ENCODE peak calls at places on chromosome 4, in eight cellular contexts. L is brain microvascular endothelial cell, P is choroid plexus epithelial cell, Q is cardiac muscle cell, G is GM23338, J is adrenal gland, C is coronary artery, D is fibroblast of lung. F is an unnamed sample.

GRCh38 chr4:73392936-73393335 is 11.2 kb upstream of the ALB start:
- DNase-seq in L (no peak), C (no peak), D (no peak), P (no peak), Q (no peak), G (no peak), J (no peak), F (no peak)

GRCh38 chr4:1928356-1929235 is 57.4 kb downstream of the NSD2 start:
- DNase-seq in G (no peak), C (no peak), Q (no peak), D (no peak), P (no peak), J (no peak), L (no peak), F (no peak)

GRCh38 chr4:184403384-184403781 is 71.0 kb downstream of the IRF2 start:
- DNase-seq in D (no peak), C (no peak), L (peak; percentile 34), G (no peak), J (peak; percentile 24), Q (no peak), P (peak; percentile 54), F (no peak)

GRCh38 chr4:189804884-189805283 is 135.8 kb upstream of the FRG1 start:
- DNase-seq in L (no peak), D (no peak), Q (no peak), G (no peak), C (no peak), P (no peak), J (no peak), F (no peak)

GRCh38 chr4:100516225-100516624 is 1.6 kb downstream of the EMCN start:
- DNase-seq in Q (no peak), J (no peak), C (no peak), D (no peak), P (peak; percentile 2), G (no peak), L (no peak), F (peak; percentile 8)

GRCh38 chr4:8835521-8836365 is 35.9 kb downstream of the HMX1 start:
- DNase-seq in L (no peak), D (no peak), Q (no peak), C (peak; percentile 60), G (no peak), J (no peak), P (no peak), F (no peak)

GRCh38 chr4:30396772-30397475 is 323.2 kb upstream of the PCDH7 start:
- DNase-seq in C (no peak), J (no peak), L (no peak), G (no peak), D (no peak), Q (peak; percentile 29), P (peak; percentile 26), F (no peak)

GRCh38 chr4:89398146-89398545 is 90.5 kb upstream of the GPRIN3 start:
- DNase-seq in J (no peak), Q (no peak), G (no peak), D (no peak), L (no peak), C (no peak), P (no peak), F (no peak)

GRCh38 chr4:79869597-79870336 is 203.3 kb downstream of the ANTXR2 start:
- DNase-seq in G (no peak), L (no peak), D (peak; percentile 39), Q (no peak), P (no peak), C (no peak), J (no peak), F (no peak)

GRCh38 chr4:3252831-3253641 is 4.1 kb downstream of the MSANTD1 start:
- DNase-seq in C (no peak), L (no peak), Q (no peak), D (no peak), G (no peak), P (no peak), J (no peak), F (no peak)

GRCh38 chr4:52925531-52925968 is 63.4 kb downstream of the RASL11B start:
- DNase-seq in D (no peak), Q (peak; percentile 52), J (no peak), C (no peak), L (no peak), P (peak; percentile 61), G (peak; percentile 36), F (no peak)

DNA sequence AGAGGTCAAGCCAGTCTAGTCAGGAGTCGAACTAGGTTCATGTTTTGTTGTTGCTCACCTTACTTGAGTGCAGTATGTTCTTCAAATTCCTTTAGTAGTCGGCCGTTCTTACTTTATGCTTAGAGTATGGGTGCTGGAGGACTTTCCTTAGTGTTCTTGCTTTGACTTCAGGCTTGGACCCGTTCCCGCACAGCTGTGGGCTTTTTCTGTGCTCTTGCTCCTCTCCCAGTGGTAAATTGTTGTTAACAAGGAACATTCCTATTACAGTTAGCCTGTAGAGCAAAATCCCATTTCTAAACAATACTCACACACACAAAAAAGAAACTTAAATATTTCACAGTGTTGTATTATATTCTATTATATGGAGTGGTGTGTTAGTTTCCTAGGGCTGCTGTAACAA is 113.5 kb downstream of the RAP1GDS1 start:
- DNase-seq in L (no peak), G (no peak), C (no peak), Q (peak; percentile 38), D (peak; percentile 58), P (peak; percentile 23), J (no peak), F (peak; percentile 14)
- TF ChIP-seq CTCF in L (no peak), G (no peak), C (no peak), Q (no peak), D (no peak), P (no peak), J (no peak), F (no peak)

GRCh38 chr4:124902111-124902510 is 189.6 kb upstream of the ANKRD50 start:
- DNase-seq in D (no peak), G (no peak), Q (no peak), C (no peak), P (no peak), L (no peak), J (no peak), F (no peak)

GRCh38 chr4:124904723-124905390 is 192.3 kb upstream of the ANKRD50 start:
- DNase-seq in D (no peak), J (no peak), L (no peak), G (no peak), C (no peak), Q (no peak), P (no peak), F (no peak)

GRCh38 chr4:124899997-124900396 is 187.5 kb upstream of the ANKRD50 start:
- DNase-seq in G (no peak), P (no peak), L (no peak), C (no peak), J (no peak), D (no peak), Q (no peak), F (no peak)

GRCh38 chr4:124907881-124908280 is 195.3 kb upstream of the ANKRD50 start:
- DNase-seq in D (peak; percentile 90), L (no peak), J (no peak), C (no peak), Q (peak; percentile 72), P (no peak), G (no peak), F (peak; percentile 84)

DNA sequence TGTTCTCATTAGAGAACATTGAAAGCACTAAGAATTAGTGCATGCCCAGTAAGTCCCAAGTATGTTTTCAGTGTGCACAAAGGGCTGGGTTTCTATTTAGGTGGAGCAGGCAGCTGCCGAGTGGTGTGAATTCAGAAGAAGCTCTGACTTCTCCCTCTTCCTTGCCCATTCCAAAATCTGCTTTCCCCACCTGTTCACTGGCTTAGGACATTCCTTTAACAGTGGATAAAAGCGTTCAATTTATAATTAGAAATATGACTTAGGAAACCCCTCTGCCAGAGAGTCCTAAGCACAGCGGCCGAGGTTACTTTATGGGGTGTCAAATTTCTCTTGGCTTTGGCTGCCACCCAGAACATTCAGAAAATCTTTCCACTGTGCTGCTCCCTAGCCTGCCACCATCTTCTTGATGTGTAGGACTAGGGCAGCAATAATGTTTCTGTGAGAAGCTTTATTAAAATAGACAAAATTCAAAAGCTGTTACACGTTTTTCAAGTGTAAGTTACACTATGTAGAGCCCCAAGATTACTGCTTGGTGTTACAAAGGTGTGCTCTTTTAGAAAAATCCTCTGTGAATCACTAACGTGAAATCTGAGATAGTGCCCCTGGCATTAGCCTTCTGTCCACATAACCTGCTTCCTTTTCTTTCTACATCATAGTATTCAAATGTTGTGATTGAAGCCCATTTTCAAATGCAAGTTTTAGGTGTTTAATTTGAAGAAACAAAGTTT is 191.6 kb upstream of the ANKRD50 start:
- DNase-seq in L (peak; percentile 54), Q (peak; percentile 79), D (peak; percentile 82), C (no peak), J (peak; percentile 7), P (peak; percentile 84), G (peak; percentile 29), F (peak; percentile 43)
- H3K4me3 ChIP-seq in L (peak overlapping the region; percentile 38), Q (no peak overlapping the region), D (peak overlapping the region; percentile 30), C (peak overlapping the region; percentile 53), J (no peak overlapping the region), P (peak overlapping the region; percentile 44), G (no peak overlapping the region), F (peak overlapping the region; percentile 25)

DNA sequence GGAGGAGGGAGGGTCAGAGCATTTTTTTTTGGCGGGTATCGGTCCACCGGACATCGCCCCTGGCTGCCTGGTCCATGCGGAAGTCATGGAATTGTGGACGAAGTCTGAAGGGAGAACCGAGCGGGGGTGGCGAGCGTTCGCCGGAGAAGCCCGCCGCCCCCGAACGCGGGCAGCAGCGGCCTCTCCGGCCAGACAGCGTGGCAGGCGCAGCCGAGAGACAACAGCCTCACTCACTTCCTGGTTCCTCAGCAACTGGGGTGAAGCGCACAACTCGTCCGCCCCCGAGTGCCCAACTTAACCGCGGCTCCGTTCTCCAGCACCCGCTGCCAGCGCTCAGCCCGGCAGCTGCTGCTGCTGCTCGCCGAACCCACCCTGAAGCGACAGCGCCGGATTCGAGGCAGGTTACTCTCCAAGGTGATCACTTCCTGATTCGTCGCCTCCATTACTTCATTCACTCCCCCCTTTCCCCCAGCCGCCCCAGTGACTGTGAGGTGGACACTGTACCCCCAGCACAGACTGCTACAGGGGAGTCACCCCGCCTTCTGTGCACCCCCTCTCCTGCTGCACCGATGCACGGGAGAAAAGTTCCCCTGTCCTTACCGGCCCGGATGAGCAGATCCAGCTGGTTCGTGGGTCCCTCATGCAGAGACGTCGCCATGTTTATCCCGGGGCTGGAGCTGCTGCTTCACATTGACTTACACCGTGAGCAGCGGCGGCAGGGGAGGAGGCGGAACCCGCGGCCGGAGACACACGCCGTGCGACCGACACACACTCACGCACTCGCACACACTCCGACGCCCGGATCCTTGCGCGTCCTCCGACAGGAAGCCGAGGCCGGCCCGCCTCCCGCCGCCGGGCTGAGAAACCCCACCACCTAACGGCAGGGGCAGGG is 68.2 kb downstream of the NOCT start:
- DNase-seq in J (peak; percentile 92), G (peak; percentile 92), D (peak; percentile 94), L (peak; percentile 86), C (peak; percentile 93), P (peak; percentile 95), Q (peak; percentile 96), F (peak; percentile 94)
- TF ChIP-seq CTCF in J (no peak), G (peak; percentile 24), D (peak; percentile 14), L (peak; percentile 31), C (peak; percentile 40), P (peak; percentile 38), Q (peak; percentile 30), F (peak; percentile 23)

GRCh38 chr4:77621254-77621653 is 15.6 kb downstream of the CXCL13 start:
- DNase-seq in Q (no peak), J (no peak), P (no peak), C (no peak), L (no peak), D (no peak), G (no peak), F (no peak)

GRCh38 chr4:77631276-77631675 is 25.7 kb downstream of the CXCL13 start:
- DNase-seq in Q (no peak), C (no peak), J (no peak), D (no peak), P (no peak), L (no peak), G (no peak), F (no peak)

GRCh38 chr4:77629885-77630284 is 24.3 kb downstream of the CXCL13 start:
- DNase-seq in J (no peak), Q (no peak), L (no peak), G (no peak), C (no peak), D (no peak), P (no peak), F (no peak)

GRCh38 chr4:77625485-77625884 is 19.9 kb downstream of the CXCL13 start:
- DNase-seq in J (no peak), D (no peak), C (no peak), Q (no peak), G (no peak), L (no peak), P (no peak), F (no peak)
- H3K4me3 ChIP-seq in J (no peak overlapping the region), D (no peak overlapping the region), C (no peak overlapping the region), Q (no peak overlapping the region), G (no peak overlapping the region), L (no peak overlapping the region), P (no peak overlapping the region), F (no peak overlapping the region)